ENCODE peak calls at places on chromosomes 5 and 9, in eight cellular contexts. One of them, this sample, is unnamed.
A peak's percentile ranks its signal among the peaks of the same experiment; 100 is the strongest.

GRCh38 chr5:74945561-74946165 is 79.5 kb upstream of the FAM169A start:
- DNase-seq in sigmoid colon: no peak
- DNase-seq in epithelial cell of esophagus: no peak
- DNase-seq in brain microvascular endothelial cell: no peak
- DNase-seq in A549: no peak
- DNase-seq in BE2C: no peak
- DNase-seq in HFF-Myc: no peak
- DNase-seq in AG04450: no peak
- DNase-seq in this sample: peak; percentile 7

GRCh38 chr9:78294290-78295176 is 2.4 kb upstream of the PSAT1 start:
- DNase-seq in sigmoid colon: no peak
- DNase-seq in epithelial cell of esophagus: no peak
- DNase-seq in brain microvascular endothelial cell: no peak
- DNase-seq in A549: no peak
- DNase-seq in BE2C: no peak
- DNase-seq in HFF-Myc: no peak
- DNase-seq in AG04450: no peak
- DNase-seq in this sample: no peak

GRCh38 chr5:72477644-72478043 is 29.6 kb downstream of the ZNF366 start:
- DNase-seq in sigmoid colon: no peak
- DNase-seq in epithelial cell of esophagus: no peak
- DNase-seq in brain microvascular endothelial cell: no peak
- DNase-seq in A549: no peak
- DNase-seq in BE2C: no peak
- DNase-seq in HFF-Myc: no peak
- DNase-seq in AG04450: no peak
- DNase-seq in this sample: no peak

GRCh38 chr5:170289749-170290148 is 7.8 kb downstream of the LCP2 start:
- DNase-seq in sigmoid colon: peak; percentile 76
- DNase-seq in epithelial cell of esophagus: no peak
- DNase-seq in brain microvascular endothelial cell: no peak
- DNase-seq in A549: no peak
- DNase-seq in BE2C: no peak
- DNase-seq in HFF-Myc: no peak
- DNase-seq in AG04450: no peak
- DNase-seq in this sample: no peak

GRCh38 chr5:77251921-77252320 is 41.4 kb downstream of the PDE8B start:
- DNase-seq in sigmoid colon: no peak
- DNase-seq in epithelial cell of esophagus: peak; percentile 21
- DNase-seq in brain microvascular endothelial cell: no peak
- DNase-seq in A549: no peak
- DNase-seq in BE2C: no peak
- DNase-seq in HFF-Myc: no peak
- DNase-seq in AG04450: no peak
- DNase-seq in this sample: no peak

GRCh38 chr5:33659526-33660169 is 218.9 kb downstream of the TARS1 start:
- DNase-seq in sigmoid colon: no peak
- DNase-seq in epithelial cell of esophagus: no peak
- DNase-seq in brain microvascular endothelial cell: no peak
- DNase-seq in A549: no peak
- DNase-seq in BE2C: no peak
- DNase-seq in HFF-Myc: peak; percentile 42
- DNase-seq in AG04450: no peak
- DNase-seq in this sample: peak; percentile 25

GRCh38 chr9:85713897-85714296 is 27.9 kb downstream of the AGTPBP1 start:
- DNase-seq in sigmoid colon: no peak
- DNase-seq in epithelial cell of esophagus: no peak
- DNase-seq in brain microvascular endothelial cell: no peak
- DNase-seq in A549: no peak
- DNase-seq in BE2C: no peak
- DNase-seq in HFF-Myc: no peak
- DNase-seq in AG04450: no peak
- DNase-seq in this sample: peak; percentile 6

GRCh38 chr5:125481506-125482455 is 735.3 kb upstream of the ZNF608 start:
- DNase-seq in sigmoid colon: no peak
- DNase-seq in epithelial cell of esophagus: no peak
- DNase-seq in brain microvascular endothelial cell: no peak
- DNase-seq in A549: no peak
- DNase-seq in BE2C: peak; percentile 52
- DNase-seq in HFF-Myc: no peak
- DNase-seq in AG04450: no peak
- DNase-seq in this sample: no peak

GRCh38 chr9:111305914-111306313 is 24.1 kb downstream of the OR2K2 start:
- DNase-seq in sigmoid colon: no peak
- DNase-seq in epithelial cell of esophagus: no peak
- DNase-seq in brain microvascular endothelial cell: no peak
- DNase-seq in A549: no peak
- DNase-seq in BE2C: no peak
- DNase-seq in HFF-Myc: no peak
- DNase-seq in AG04450: no peak
- DNase-seq in this sample: no peak

GRCh38 chr5:137304227-137304874 is 194.8 kb downstream of the SPOCK1 start:
- DNase-seq in sigmoid colon: no peak
- DNase-seq in epithelial cell of esophagus: no peak
- DNase-seq in brain microvascular endothelial cell: no peak
- DNase-seq in A549: no peak
- DNase-seq in BE2C: no peak
- DNase-seq in HFF-Myc: no peak
- DNase-seq in AG04450: no peak
- DNase-seq in this sample: no peak

GRCh38 chr9:21801683-21802417 is 586 bp upstream of the MTAP start:
- DNase-seq in sigmoid colon: peak; percentile 92
- DNase-seq in epithelial cell of esophagus: peak; percentile 94
- DNase-seq in brain microvascular endothelial cell: peak; percentile 86
- DNase-seq in A549: peak; percentile 54
- DNase-seq in BE2C: peak; percentile 76
- DNase-seq in HFF-Myc: peak; percentile 45
- DNase-seq in AG04450: peak; percentile 50
- DNase-seq in this sample: peak; percentile 82

GRCh38 chr5:96320797-96321196 is 112.3 kb downstream of the PCSK1 start:
- DNase-seq in sigmoid colon: no peak
- DNase-seq in epithelial cell of esophagus: peak; percentile 62
- DNase-seq in brain microvascular endothelial cell: no peak
- DNase-seq in A549: no peak
- DNase-seq in BE2C: no peak
- DNase-seq in HFF-Myc: no peak
- DNase-seq in AG04450: no peak
- DNase-seq in this sample: peak; percentile 55

GRCh38 chr5:176806137-176806536 is 4.2 kb upstream of the UNC5A start:
- DNase-seq in sigmoid colon: no peak
- DNase-seq in epithelial cell of esophagus: peak; percentile 41
- DNase-seq in brain microvascular endothelial cell: peak; percentile 40
- DNase-seq in A549: no peak
- DNase-seq in BE2C: no peak
- DNase-seq in HFF-Myc: no peak
- DNase-seq in AG04450: no peak
- DNase-seq in this sample: peak; percentile 22

GRCh38 chr5:57448751-57449150 is 33.9 kb downstream of the ACTBL2 start:
- DNase-seq in sigmoid colon: no peak
- DNase-seq in epithelial cell of esophagus: no peak
- DNase-seq in brain microvascular endothelial cell: no peak
- DNase-seq in A549: no peak
- DNase-seq in BE2C: no peak
- DNase-seq in HFF-Myc: no peak
- DNase-seq in AG04450: no peak
- DNase-seq in this sample: no peak

GRCh38 chr5:12636209-12636608 is 732.0 kb upstream of the CTNND2 start:
- DNase-seq in sigmoid colon: no peak
- DNase-seq in epithelial cell of esophagus: peak; percentile 64
- DNase-seq in brain microvascular endothelial cell: no peak
- DNase-seq in A549: no peak
- DNase-seq in BE2C: no peak
- DNase-seq in HFF-Myc: no peak
- DNase-seq in AG04450: no peak
- DNase-seq in this sample: no peak

GRCh38 chr9:107933042-107933441 is 443.5 kb upstream of the KLF4 start:
- DNase-seq in sigmoid colon: no peak
- DNase-seq in epithelial cell of esophagus: peak; percentile 26
- DNase-seq in brain microvascular endothelial cell: peak; percentile 57
- DNase-seq in A549: no peak
- DNase-seq in BE2C: no peak
- DNase-seq in HFF-Myc: no peak
- DNase-seq in AG04450: no peak
- DNase-seq in this sample: peak; percentile 63

GRCh38 chr9:98573749-98574278 is 134.9 kb downstream of the GABBR2 start:
- DNase-seq in sigmoid colon: no peak
- DNase-seq in epithelial cell of esophagus: no peak
- DNase-seq in brain microvascular endothelial cell: no peak
- DNase-seq in A549: no peak
- DNase-seq in BE2C: no peak
- DNase-seq in HFF-Myc: no peak
- DNase-seq in AG04450: no peak
- DNase-seq in this sample: no peak
- TF ChIP-seq CTCF in sigmoid colon: no peak
- TF ChIP-seq CTCF in epithelial cell of esophagus: no peak
- TF ChIP-seq CTCF in brain microvascular endothelial cell: no peak
- TF ChIP-seq CTCF in A549: no peak
- TF ChIP-seq CTCF in BE2C: no peak
- TF ChIP-seq CTCF in HFF-Myc: no peak
- TF ChIP-seq CTCF in AG04450: peak; percentile 20
- TF ChIP-seq CTCF in this sample: peak; percentile 11

DNA sequence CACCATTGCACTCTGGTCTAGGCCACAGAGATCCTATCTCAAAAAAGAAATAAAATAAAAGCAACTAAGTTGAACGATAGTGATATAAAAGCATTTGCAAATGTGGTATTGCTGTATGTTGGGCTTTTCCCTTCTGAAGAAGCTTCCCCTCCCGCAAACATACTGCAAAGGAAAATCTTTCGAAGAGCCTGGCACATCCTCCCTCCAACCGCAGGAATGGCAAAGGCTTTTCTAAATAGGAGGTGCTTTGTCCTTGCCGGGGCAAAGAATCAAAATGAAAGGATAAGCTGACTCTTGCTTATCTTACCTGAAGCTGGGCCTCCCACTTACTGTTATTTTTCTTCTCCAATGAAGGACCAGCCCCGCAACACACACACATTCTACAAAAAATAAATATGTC is 45.8 kb downstream of the SERINC5 start:
- DNase-seq in sigmoid colon: no peak
- DNase-seq in epithelial cell of esophagus: no peak
- DNase-seq in brain microvascular endothelial cell: no peak
- DNase-seq in A549: no peak
- DNase-seq in BE2C: no peak
- DNase-seq in HFF-Myc: no peak
- DNase-seq in AG04450: no peak
- DNase-seq in this sample: no peak
- H3K4me3 ChIP-seq in sigmoid colon: no peak overlapping the region
- H3K4me3 ChIP-seq in epithelial cell of esophagus: no peak overlapping the region
- H3K4me3 ChIP-seq in brain microvascular endothelial cell: no peak overlapping the region
- H3K4me3 ChIP-seq in A549: no peak overlapping the region
- H3K4me3 ChIP-seq in BE2C: no peak overlapping the region
- H3K4me3 ChIP-seq in HFF-Myc: no peak overlapping the region
- H3K4me3 ChIP-seq in AG04450: no peak overlapping the region
- H3K4me3 ChIP-seq in this sample: no peak overlapping the region

GRCh38 chr5:60590172-60590571 is 109.8 kb downstream of the DEPDC1B start:
- DNase-seq in sigmoid colon: no peak
- DNase-seq in epithelial cell of esophagus: no peak
- DNase-seq in brain microvascular endothelial cell: no peak
- DNase-seq in A549: no peak
- DNase-seq in BE2C: no peak
- DNase-seq in HFF-Myc: no peak
- DNase-seq in AG04450: no peak
- DNase-seq in this sample: no peak

GRCh38 chr5:60583598-60583997 is 116.4 kb downstream of the DEPDC1B start:
- DNase-seq in sigmoid colon: no peak
- DNase-seq in epithelial cell of esophagus: peak; percentile 3
- DNase-seq in brain microvascular endothelial cell: no peak
- DNase-seq in A549: no peak
- DNase-seq in BE2C: peak; percentile 13
- DNase-seq in HFF-Myc: no peak
- DNase-seq in AG04450: no peak
- DNase-seq in this sample: peak; percentile 7

GRCh38 chr5:60584304-60584703 is 115.7 kb downstream of the DEPDC1B start:
- DNase-seq in sigmoid colon: no peak
- DNase-seq in epithelial cell of esophagus: no peak
- DNase-seq in brain microvascular endothelial cell: no peak
- DNase-seq in A549: no peak
- DNase-seq in BE2C: no peak
- DNase-seq in HFF-Myc: no peak
- DNase-seq in AG04450: no peak
- DNase-seq in this sample: no peak

GRCh38 chr5:60585618-60586017 is 114.3 kb downstream of the DEPDC1B start:
- DNase-seq in sigmoid colon: no peak
- DNase-seq in epithelial cell of esophagus: no peak
- DNase-seq in brain microvascular endothelial cell: no peak
- DNase-seq in A549: no peak
- DNase-seq in BE2C: no peak
- DNase-seq in HFF-Myc: no peak
- DNase-seq in AG04450: no peak
- DNase-seq in this sample: no peak

DNA sequence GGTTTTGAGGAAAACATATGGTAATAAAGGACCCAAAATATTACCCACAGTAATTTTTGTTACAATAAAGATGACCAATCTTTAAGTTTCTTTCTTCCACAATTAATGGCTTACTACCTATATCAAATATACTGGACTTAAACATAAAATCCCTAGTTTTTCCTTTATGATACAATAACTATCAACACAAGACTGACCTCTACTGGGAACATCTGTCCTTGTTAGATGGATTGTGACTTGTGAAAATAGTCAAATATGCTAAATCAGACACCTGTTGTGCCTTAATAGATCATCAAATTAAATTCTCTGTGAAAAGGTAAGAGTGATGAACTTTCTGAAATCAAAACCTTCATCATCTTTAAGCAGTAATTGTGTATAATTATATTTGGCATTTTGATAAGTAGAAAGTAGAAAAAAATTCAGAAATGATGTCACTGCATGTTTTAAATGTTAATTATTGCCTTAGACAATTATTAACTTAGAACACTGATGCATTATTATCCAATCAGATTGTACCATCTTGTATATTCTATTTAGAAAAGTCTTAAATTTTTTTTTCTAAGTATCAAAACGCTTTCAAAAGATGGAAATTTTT is 113.6 kb downstream of the DEPDC1B start:
- DNase-seq in sigmoid colon: no peak
- DNase-seq in epithelial cell of esophagus: peak; percentile 44
- DNase-seq in brain microvascular endothelial cell: peak; percentile 9
- DNase-seq in A549: no peak
- DNase-seq in BE2C: no peak
- DNase-seq in HFF-Myc: no peak
- DNase-seq in AG04450: no peak
- DNase-seq in this sample: peak; percentile 51
- TF ChIP-seq CTCF in sigmoid colon: peak; percentile 36
- TF ChIP-seq CTCF in epithelial cell of esophagus: peak; percentile 46
- TF ChIP-seq CTCF in brain microvascular endothelial cell: peak; percentile 43
- TF ChIP-seq CTCF in A549: peak; percentile 75
- TF ChIP-seq CTCF in BE2C: peak; percentile 36
- TF ChIP-seq CTCF in HFF-Myc: no peak
- TF ChIP-seq CTCF in AG04450: peak; percentile 25
- TF ChIP-seq CTCF in this sample: peak; percentile 40

GRCh38 chr9:136082496-136083361 is 12.4 kb downstream of the NACC2 start:
- DNase-seq in sigmoid colon: peak; percentile 72
- DNase-seq in epithelial cell of esophagus: no peak
- DNase-seq in brain microvascular endothelial cell: no peak
- DNase-seq in A549: no peak
- DNase-seq in BE2C: no peak
- DNase-seq in HFF-Myc: no peak
- DNase-seq in AG04450: no peak
- DNase-seq in this sample: no peak
- H3K4me3 ChIP-seq in sigmoid colon: no peak overlapping the region
- H3K4me3 ChIP-seq in epithelial cell of esophagus: no peak overlapping the region
- H3K4me3 ChIP-seq in brain microvascular endothelial cell: no peak overlapping the region
- H3K4me3 ChIP-seq in A549: no peak overlapping the region
- H3K4me3 ChIP-seq in BE2C: no peak overlapping the region
- H3K4me3 ChIP-seq in HFF-Myc: no peak overlapping the region
- H3K4me3 ChIP-seq in AG04450: no peak overlapping the region
- H3K4me3 ChIP-seq in this sample: no peak overlapping the region

This sample was measured in fibroblast of mammary gland.